ENCODE peak calls at places on chromosomes 7 and 10, in eight cellular contexts. One of them, this sample, is unnamed.

GRCh38 chr10:3754727-3755439 is 30.1 kb downstream of the KLF6 start:
- DNase-seq in erythroblast: peak
- DNase-seq in GM12892: no peak
- DNase-seq in gastrocnemius medialis: no peak
- DNase-seq in A549: peak
- DNase-seq in breast epithelium: no peak
- DNase-seq in lower leg skin: peak
- DNase-seq in heart left ventricle: no peak
- DNase-seq in this sample: peak

GRCh38 chr7:115805458-115805857 is 225.1 kb downstream of the TFEC start:
- DNase-seq in erythroblast: no peak
- DNase-seq in GM12892: no peak
- DNase-seq in gastrocnemius medialis: no peak
- DNase-seq in A549: no peak
- DNase-seq in breast epithelium: no peak
- DNase-seq in lower leg skin: no peak
- DNase-seq in heart left ventricle: no peak
- DNase-seq in this sample: no peak

GRCh38 chr10:35606423-35606822 is 1.3 kb downstream of the GJD4 start:
- DNase-seq in erythroblast: no peak
- DNase-seq in GM12892: no peak
- DNase-seq in gastrocnemius medialis: no peak
- DNase-seq in A549: no peak
- DNase-seq in breast epithelium: no peak
- DNase-seq in lower leg skin: no peak
- DNase-seq in heart left ventricle: no peak
- DNase-seq in this sample: no peak

GRCh38 chr7:124780608-124781007 is 15.0 kb upstream of the GPR37 start:
- DNase-seq in erythroblast: no peak
- DNase-seq in GM12892: no peak
- DNase-seq in gastrocnemius medialis: no peak
- DNase-seq in A549: no peak
- DNase-seq in breast epithelium: no peak
- DNase-seq in lower leg skin: no peak
- DNase-seq in heart left ventricle: no peak
- DNase-seq in this sample: no peak

GRCh38 chr10:71334228-71334791 is 15.3 kb downstream of the SLC29A3 start:
- DNase-seq in erythroblast: no peak
- DNase-seq in GM12892: no peak
- DNase-seq in gastrocnemius medialis: no peak
- DNase-seq in A549: peak
- DNase-seq in breast epithelium: no peak
- DNase-seq in lower leg skin: no peak
- DNase-seq in heart left ventricle: no peak
- DNase-seq in this sample: no peak

GRCh38 chr10:45442670-45443069 is 68.7 kb downstream of the ALOX5 start:
- DNase-seq in erythroblast: peak
- DNase-seq in GM12892: no peak
- DNase-seq in gastrocnemius medialis: no peak
- DNase-seq in A549: no peak
- DNase-seq in breast epithelium: no peak
- DNase-seq in lower leg skin: no peak
- DNase-seq in heart left ventricle: no peak
- DNase-seq in this sample: no peak

GRCh38 chr7:2387897-2388636 is 15.3 kb upstream of the CHST12 start:
- DNase-seq in erythroblast: no peak
- DNase-seq in GM12892: no peak
- DNase-seq in gastrocnemius medialis: no peak
- DNase-seq in A549: no peak
- DNase-seq in breast epithelium: no peak
- DNase-seq in lower leg skin: no peak
- DNase-seq in heart left ventricle: peak
- DNase-seq in this sample: no peak

GRCh38 chr7:142528608-142529408 is 220.5 kb upstream of the PRSS1 start:
- DNase-seq in erythroblast: no peak
- DNase-seq in GM12892: no peak
- DNase-seq in gastrocnemius medialis: no peak
- DNase-seq in A549: no peak
- DNase-seq in breast epithelium: no peak
- DNase-seq in lower leg skin: no peak
- DNase-seq in heart left ventricle: no peak
- DNase-seq in this sample: no peak

GRCh38 chr7:146090023-146090645 is 26.5 kb upstream of the CNTNAP2 start:
- DNase-seq in erythroblast: peak
- DNase-seq in GM12892: no peak
- DNase-seq in gastrocnemius medialis: no peak
- DNase-seq in A549: peak
- DNase-seq in breast epithelium: no peak
- DNase-seq in lower leg skin: no peak
- DNase-seq in heart left ventricle: no peak
- DNase-seq in this sample: no peak

GRCh38 chr7:15159239-15159638 is 256.7 kb upstream of the DGKB start:
- DNase-seq in erythroblast: no peak
- DNase-seq in GM12892: no peak
- DNase-seq in gastrocnemius medialis: no peak
- DNase-seq in A549: no peak
- DNase-seq in breast epithelium: no peak
- DNase-seq in lower leg skin: no peak
- DNase-seq in heart left ventricle: no peak
- DNase-seq in this sample: no peak

GRCh38 chr10:72263613-72264241 is 10.0 kb upstream of the DDIT4 start:
- DNase-seq in erythroblast: peak
- DNase-seq in GM12892: no peak
- DNase-seq in gastrocnemius medialis: peak
- DNase-seq in A549: peak
- DNase-seq in breast epithelium: peak
- DNase-seq in lower leg skin: no peak
- DNase-seq in heart left ventricle: no peak
- DNase-seq in this sample: no peak

GRCh38 chr10:102396251-102396650 is 746 bp downstream of the NFKB2 start:
- DNase-seq in erythroblast: no peak
- DNase-seq in GM12892: no peak
- DNase-seq in gastrocnemius medialis: no peak
- DNase-seq in A549: no peak
- DNase-seq in breast epithelium: no peak
- DNase-seq in lower leg skin: no peak
- DNase-seq in heart left ventricle: no peak
- DNase-seq in this sample: no peak

GRCh38 chr10:102394079-102394800 is 1.3 kb upstream of the NFKB2 start:
- DNase-seq in erythroblast: peak
- DNase-seq in GM12892: peak
- DNase-seq in gastrocnemius medialis: peak
- DNase-seq in A549: peak
- DNase-seq in breast epithelium: peak
- DNase-seq in lower leg skin: peak
- DNase-seq in heart left ventricle: peak
- DNase-seq in this sample: peak

GRCh38 chr10:102393411-102394078 is 2.0 kb upstream of the NFKB2 start:
- DNase-seq in erythroblast: no peak
- DNase-seq in GM12892: no peak
- DNase-seq in gastrocnemius medialis: no peak
- DNase-seq in A549: no peak
- DNase-seq in breast epithelium: peak
- DNase-seq in lower leg skin: no peak
- DNase-seq in heart left ventricle: peak
- DNase-seq in this sample: no peak

GRCh38 chr10:102395677-102396197 is at the start of gene NFKB2:
- DNase-seq in erythroblast: no peak
- DNase-seq in GM12892: no peak
- DNase-seq in gastrocnemius medialis: no peak
- DNase-seq in A549: no peak
- DNase-seq in breast epithelium: no peak
- DNase-seq in lower leg skin: no peak
- DNase-seq in heart left ventricle: no peak
- DNase-seq in this sample: no peak

DNA sequence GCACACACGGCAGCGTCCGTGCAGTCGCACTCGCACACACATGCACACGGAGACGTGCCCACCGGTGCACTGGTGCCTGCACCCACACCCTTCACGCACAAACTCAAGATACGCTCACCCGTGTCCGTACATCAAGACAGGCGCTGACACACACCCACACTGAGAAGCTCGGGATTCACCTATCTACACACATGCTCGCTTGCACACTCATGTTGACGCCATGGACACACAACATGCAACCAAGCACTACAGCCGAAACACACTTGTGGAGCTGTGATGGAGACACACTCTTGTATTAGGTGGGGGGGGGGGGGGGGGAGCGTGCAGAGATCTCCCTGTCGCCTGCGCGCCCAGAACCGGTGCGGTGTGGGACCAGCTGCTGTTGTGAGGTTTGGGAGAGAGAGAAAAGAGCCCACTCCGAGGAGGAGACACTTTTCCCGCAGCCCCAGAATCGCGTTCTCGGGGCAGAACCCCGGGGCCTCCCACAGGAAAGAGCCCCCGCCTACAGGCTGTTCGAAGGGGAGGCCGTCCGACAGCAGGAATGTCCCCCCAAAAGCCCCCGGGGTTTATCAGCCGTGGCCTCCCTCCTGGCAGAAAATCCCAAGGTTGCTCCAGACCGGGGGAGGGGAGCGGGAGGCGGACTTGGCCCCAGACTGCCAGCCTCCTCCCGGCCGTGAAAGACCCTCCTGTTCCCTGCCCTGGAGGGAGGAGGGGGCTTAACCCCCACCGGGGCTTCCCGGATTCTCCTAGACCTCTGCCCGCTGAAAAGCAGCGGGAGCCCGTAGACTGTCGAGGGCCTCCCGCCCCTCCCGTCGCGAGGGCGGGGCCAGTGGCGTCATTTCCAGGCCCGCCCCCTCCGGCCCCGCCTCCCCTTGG is 466 bp upstream of the NFKB2 start:
- DNase-seq in erythroblast: peak
- DNase-seq in GM12892: peak
- DNase-seq in gastrocnemius medialis: peak
- DNase-seq in A549: peak
- DNase-seq in breast epithelium: peak
- DNase-seq in lower leg skin: peak
- DNase-seq in heart left ventricle: peak
- DNase-seq in this sample: peak
- TF ChIP-seq POLR2A in erythroblast: peak
- TF ChIP-seq POLR2A in GM12892: peak
- TF ChIP-seq POLR2A in gastrocnemius medialis: peak
- TF ChIP-seq POLR2A in A549: no peak
- TF ChIP-seq POLR2A in breast epithelium: peak
- TF ChIP-seq POLR2A in lower leg skin: no peak
- TF ChIP-seq POLR2A in heart left ventricle: no peak
- TF ChIP-seq POLR2A in this sample: no peak

GRCh38 chr7:137578541-137578940 is 235.0 kb upstream of the PTN start:
- DNase-seq in erythroblast: no peak
- DNase-seq in GM12892: no peak
- DNase-seq in gastrocnemius medialis: no peak
- DNase-seq in A549: no peak
- DNase-seq in breast epithelium: no peak
- DNase-seq in lower leg skin: no peak
- DNase-seq in heart left ventricle: no peak
- DNase-seq in this sample: no peak

GRCh38 chr7:137579913-137580640 is 236.5 kb upstream of the PTN start:
- DNase-seq in erythroblast: no peak
- DNase-seq in GM12892: no peak
- DNase-seq in gastrocnemius medialis: no peak
- DNase-seq in A549: no peak
- DNase-seq in breast epithelium: no peak
- DNase-seq in lower leg skin: no peak
- DNase-seq in heart left ventricle: no peak
- DNase-seq in this sample: peak

GRCh38 chr7:137577184-137577583 is 233.7 kb upstream of the PTN start:
- DNase-seq in erythroblast: no peak
- DNase-seq in GM12892: no peak
- DNase-seq in gastrocnemius medialis: no peak
- DNase-seq in A549: no peak
- DNase-seq in breast epithelium: no peak
- DNase-seq in lower leg skin: no peak
- DNase-seq in heart left ventricle: no peak
- DNase-seq in this sample: no peak

GRCh38 chr7:137574836-137575235 is 231.3 kb upstream of the PTN start:
- DNase-seq in erythroblast: no peak
- DNase-seq in GM12892: no peak
- DNase-seq in gastrocnemius medialis: no peak
- DNase-seq in A549: no peak
- DNase-seq in breast epithelium: no peak
- DNase-seq in lower leg skin: no peak
- DNase-seq in heart left ventricle: no peak
- DNase-seq in this sample: no peak

GRCh38 chr7:137576481-137576880 is 232.9 kb upstream of the PTN start:
- DNase-seq in erythroblast: no peak
- DNase-seq in GM12892: no peak
- DNase-seq in gastrocnemius medialis: no peak
- DNase-seq in A549: no peak
- DNase-seq in breast epithelium: no peak
- DNase-seq in lower leg skin: no peak
- DNase-seq in heart left ventricle: no peak
- DNase-seq in this sample: no peak
- TF ChIP-seq POLR2A in erythroblast: no peak
- TF ChIP-seq POLR2A in GM12892: no peak
- TF ChIP-seq POLR2A in gastrocnemius medialis: no peak
- TF ChIP-seq POLR2A in A549: no peak
- TF ChIP-seq POLR2A in breast epithelium: no peak
- TF ChIP-seq POLR2A in lower leg skin: no peak
- TF ChIP-seq POLR2A in heart left ventricle: no peak
- TF ChIP-seq POLR2A in this sample: no peak

GRCh38 chr7:64618785-64619456 is 47.0 kb upstream of the ZNF107 start:
- DNase-seq in erythroblast: peak
- DNase-seq in GM12892: no peak
- DNase-seq in gastrocnemius medialis: no peak
- DNase-seq in A549: peak
- DNase-seq in breast epithelium: no peak
- DNase-seq in lower leg skin: peak
- DNase-seq in heart left ventricle: no peak
- DNase-seq in this sample: peak
- TF ChIP-seq POLR2A in erythroblast: no peak
- TF ChIP-seq POLR2A in GM12892: no peak
- TF ChIP-seq POLR2A in gastrocnemius medialis: no peak
- TF ChIP-seq POLR2A in A549: no peak
- TF ChIP-seq POLR2A in breast epithelium: no peak
- TF ChIP-seq POLR2A in lower leg skin: no peak
- TF ChIP-seq POLR2A in heart left ventricle: no peak
- TF ChIP-seq POLR2A in this sample: no peak

GRCh38 chr10:132410056-132410778 is 13.2 kb downstream of the PWWP2B start:
- DNase-seq in erythroblast: no peak
- DNase-seq in GM12892: no peak
- DNase-seq in gastrocnemius medialis: no peak
- DNase-seq in A549: no peak
- DNase-seq in breast epithelium: no peak
- DNase-seq in lower leg skin: no peak
- DNase-seq in heart left ventricle: no peak
- DNase-seq in this sample: no peak

GRCh38 chr10:132409667-132410028 is 12.6 kb downstream of the PWWP2B start:
- DNase-seq in erythroblast: no peak
- DNase-seq in GM12892: no peak
- DNase-seq in gastrocnemius medialis: no peak
- DNase-seq in A549: no peak
- DNase-seq in breast epithelium: no peak
- DNase-seq in lower leg skin: no peak
- DNase-seq in heart left ventricle: no peak
- DNase-seq in this sample: no peak

GRCh38 chr10:132407846-132408278 is 10.9 kb downstream of the PWWP2B start:
- DNase-seq in erythroblast: no peak
- DNase-seq in GM12892: no peak
- DNase-seq in gastrocnemius medialis: no peak
- DNase-seq in A549: no peak
- DNase-seq in breast epithelium: peak
- DNase-seq in lower leg skin: peak
- DNase-seq in heart left ventricle: no peak
- DNase-seq in this sample: no peak

GRCh38 chr10:132408367-132408781 is 11.4 kb downstream of the PWWP2B start:
- DNase-seq in erythroblast: no peak
- DNase-seq in GM12892: no peak
- DNase-seq in gastrocnemius medialis: no peak
- DNase-seq in A549: no peak
- DNase-seq in breast epithelium: no peak
- DNase-seq in lower leg skin: no peak
- DNase-seq in heart left ventricle: no peak
- DNase-seq in this sample: no peak

GRCh38 chr10:132408823-132409666 is 12.0 kb downstream of the PWWP2B start:
- DNase-seq in erythroblast: no peak
- DNase-seq in GM12892: no peak
- DNase-seq in gastrocnemius medialis: no peak
- DNase-seq in A549: no peak
- DNase-seq in breast epithelium: peak
- DNase-seq in lower leg skin: no peak
- DNase-seq in heart left ventricle: no peak
- DNase-seq in this sample: no peak
- TF ChIP-seq POLR2A in erythroblast: no peak
- TF ChIP-seq POLR2A in GM12892: no peak
- TF ChIP-seq POLR2A in gastrocnemius medialis: no peak
- TF ChIP-seq POLR2A in A549: no peak
- TF ChIP-seq POLR2A in breast epithelium: no peak
- TF ChIP-seq POLR2A in lower leg skin: no peak
- TF ChIP-seq POLR2A in heart left ventricle: no peak
- TF ChIP-seq POLR2A in this sample: no peak

This sample was measured in H54.